ENCODE peak calls at places on chromosomes 4 and X, in seven cellular contexts. W is OCI-LY7, V is thyroid gland, U is NB4, X is psoas muscle, L is IMR-90, H is kidney epithelial cell. N is an unnamed sample.

GRCh38 chrX:2875798-2876399 is 47.2 kb downstream of the GYG2 start:
- DNase-seq in V (no peak), H (no peak), W (no peak), L (no peak), X (no peak), U (peak), N (no peak)

GRCh38 chr4:118281611-118282442 is 71.0 kb downstream of the PRSS12 start:
- DNase-seq in L (peak), V (peak), U (peak), H (no peak), X (peak), W (no peak), N (no peak)

GRCh38 chr4:4377683-4378082 is 9.2 kb upstream of the NSG1 start:
- DNase-seq in V (no peak), U (no peak), L (no peak), W (no peak), X (peak), H (no peak), N (no peak)

GRCh38 chr4:10607206-10607605 is 77.4 kb downstream of the CLNK start:
- DNase-seq in W (no peak), V (no peak), L (no peak), X (no peak), H (no peak), U (no peak), N (no peak)

GRCh38 chrX:97267376-97267775 is 383.7 kb downstream of the RPA4 start:
- DNase-seq in X (no peak), V (no peak), U (no peak), W (no peak), H (no peak), L (peak), N (no peak)

GRCh38 chr4:7600247-7600646 is 165.5 kb upstream of the PSAPL1 start:
- DNase-seq in W (no peak), X (no peak), H (no peak), L (no peak), U (no peak), V (peak), N (no peak)

GRCh38 chrX:118975831-118976598 is 1.6 kb downstream of the LONRF3 start:
- DNase-seq in V (peak), H (no peak), L (peak), X (peak), U (peak), W (no peak), N (peak)

GRCh38 chrX:39907964-39908616 is 189.7 kb downstream of the BCOR start:
- DNase-seq in V (peak), L (peak), U (peak), W (no peak), X (peak), H (peak), N (peak)

GRCh38 chr4:1489639-1489995 is 83.4 kb upstream of the NKX1-1 start:
- DNase-seq in U (no peak), L (no peak), H (no peak), X (peak), V (peak), W (no peak), N (no peak)

GRCh38 chrX:122565952-122566351 is 618.1 kb upstream of the GRIA3 start:
- DNase-seq in V (no peak), H (peak), W (no peak), U (no peak), L (peak), X (no peak), N (no peak)

GRCh38 chr4:148845609-148846008 is 403.4 kb upstream of the NR3C2 start:
- DNase-seq in V (no peak), U (no peak), H (no peak), X (no peak), L (no peak), W (no peak), N (no peak)

GRCh38 chr4:141768954-141769353 is 132.6 kb downstream of the IL15 start:
- DNase-seq in L (peak), U (no peak), W (no peak), X (no peak), H (no peak), V (no peak), N (no peak)

GRCh38 chrX:119685225-119686066 is 7.5 kb downstream of the SEPTIN6 start:
- DNase-seq in V (peak), U (peak), L (no peak), X (no peak), W (peak), H (no peak), N (no peak)

GRCh38 chrX:30673884-30674598 is 20.8 kb downstream of the GK start:
- DNase-seq in L (no peak), H (no peak), U (no peak), V (no peak), W (no peak), X (no peak), N (no peak)

DNA sequence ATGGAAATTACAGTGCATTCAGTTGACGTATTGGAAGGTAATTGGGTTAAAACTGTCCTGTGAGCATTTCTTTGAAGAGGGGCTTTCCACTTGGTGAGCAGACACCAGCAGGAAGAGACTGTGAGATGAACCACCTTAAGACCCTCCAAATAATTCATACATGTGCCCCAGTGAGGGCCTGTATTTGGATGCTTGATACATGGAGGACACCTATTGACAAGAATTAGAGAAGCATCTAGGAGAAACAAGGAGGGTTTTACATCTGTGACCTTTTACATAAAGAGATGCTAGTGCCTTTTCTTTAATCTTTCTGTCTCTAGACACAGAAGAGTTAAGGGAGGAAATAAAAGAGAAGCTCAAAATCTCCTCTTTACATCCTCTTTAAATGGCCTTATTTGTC is 1115.3 kb upstream of the IGFBP7 start:
- DNase-seq in X (no peak), V (no peak), L (no peak), H (no peak), U (no peak), W (no peak), N (no peak)
- TF ChIP-seq CTCF in X (no peak), V (no peak), L (no peak), H (no peak), U (no peak), W (no peak), N (no peak)

DNA sequence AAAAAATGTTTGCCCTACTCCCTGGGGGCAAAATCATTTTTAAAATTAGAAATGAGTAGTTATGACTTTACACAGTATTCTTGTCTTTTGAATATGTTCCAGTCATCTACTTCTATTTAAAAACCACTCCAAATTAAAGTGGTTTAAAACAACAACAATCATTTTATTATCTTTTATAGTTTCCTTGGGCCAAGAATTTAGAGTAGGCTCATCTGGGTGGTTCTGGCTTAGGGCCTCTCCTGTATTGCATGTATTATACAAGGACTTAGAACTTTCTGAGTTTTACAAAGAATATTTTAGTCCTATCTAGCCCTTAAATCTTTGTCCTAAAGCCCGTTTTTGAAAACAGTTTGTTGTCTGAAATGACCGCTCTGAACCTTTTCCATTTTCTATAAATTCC is 132.5 kb upstream of the INTU start:
- DNase-seq in U (no peak), H (no peak), W (no peak), V (no peak), L (no peak), X (no peak), N (no peak)
- TF ChIP-seq CTCF in U (no peak), H (no peak), W (no peak), V (no peak), L (no peak), X (no peak), N (no peak)

GRCh38 chrX:11040976-11041375 is 70.2 kb upstream of the HCCS start:
- DNase-seq in V (no peak), W (no peak), L (peak), H (no peak), U (no peak), X (no peak), N (no peak)

GRCh38 chrX:11040405-11040804 is 70.7 kb upstream of the HCCS start:
- DNase-seq in X (no peak), V (no peak), L (no peak), W (no peak), U (no peak), H (no peak), N (no peak)
- TF ChIP-seq CTCF in X (no peak), V (no peak), L (no peak), W (no peak), U (no peak), H (no peak), N (no peak)

DNA sequence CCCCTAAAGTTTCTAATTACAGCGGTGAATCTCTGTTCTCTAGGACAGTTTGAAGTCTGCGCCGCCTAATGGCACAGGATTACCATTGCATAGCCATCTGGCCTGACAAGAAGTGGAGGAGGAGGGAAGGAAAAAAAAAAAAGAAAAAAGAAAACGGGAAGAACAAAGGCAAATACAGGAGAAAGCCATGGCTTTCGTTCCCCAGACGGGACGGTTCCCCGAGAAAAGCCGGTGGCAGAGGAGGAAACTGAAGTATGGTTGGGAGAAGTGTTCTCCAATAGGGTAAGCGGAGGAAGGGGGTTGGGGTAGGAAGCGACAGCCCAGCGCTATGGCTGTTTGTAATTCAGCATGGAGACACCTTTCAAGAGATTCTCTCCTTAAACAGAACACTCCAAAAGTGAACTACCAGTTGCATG is 80.8 kb downstream of the HMGN5 start:
- DNase-seq in U (peak), L (peak), X (peak), H (peak), W (peak), V (peak), N (peak)
- TF ChIP-seq CTCF in U (peak), L (peak), X (peak), H (peak), W (peak), V (no peak), N (no peak)